ENCODE peak calls at places on chromosomes 13 and 19, in eight cellular contexts. Q is colonic mucosa; U is CD8-positive, alpha-beta T cell; Z is transverse colon; R is upper lobe of right lung; N is astrocyte; A is HFF-Myc; O is gastrocnemius medialis. D is an unnamed sample.

GRCh38 chr13:99224019-99224418 is 23.4 kb downstream of the UBAC2 start:
- DNase-seq in Q (no peak), U (no peak), Z (no peak), R (no peak), N (no peak), A (no peak), O (no peak), D (no peak)

GRCh38 chr19:1312732-1313694 is 27.3 kb downstream of the EFNA2 start:
- DNase-seq in Q (peak), U (no peak), Z (peak), R (no peak), N (peak), A (no peak), O (no peak), D (no peak)

GRCh38 chr19:33374406-33374703 is 846 bp downstream of the CEBPG start:
- DNase-seq in Q (no peak), U (no peak), Z (no peak), R (no peak), N (peak), A (no peak), O (no peak), D (no peak)

GRCh38 chr19:28171983-28172382 is 1041.0 kb downstream of the UQCRFS1 start:
- DNase-seq in Q (no peak), U (no peak), Z (no peak), R (no peak), N (no peak), A (no peak), O (no peak), D (no peak)

GRCh38 chr13:35702316-35702715 is 225.8 kb upstream of the MAB21L1 start:
- DNase-seq in Q (no peak), U (no peak), Z (no peak), R (no peak), N (no peak), A (no peak), O (no peak), D (no peak)

GRCh38 chr19:16325161-16325527 is 518 bp downstream of the KLF2 start:
- DNase-seq in Q (peak), U (peak), Z (peak), R (peak), N (no peak), A (no peak), O (no peak), D (no peak)

GRCh38 chr19:38488096-38488495 is 54.6 kb downstream of the RYR1 start:
- DNase-seq in Q (no peak), U (no peak), Z (no peak), R (no peak), N (no peak), A (no peak), O (no peak), D (no peak)

GRCh38 chr13:51632643-51633357 is 48.5 kb downstream of the WDFY2 start:
- DNase-seq in Q (no peak), U (no peak), Z (no peak), R (no peak), N (no peak), A (no peak), O (no peak), D (no peak)

GRCh38 chr19:23075031-23075733 is 41.6 kb upstream of the ZNF730 start:
- DNase-seq in Q (peak), U (no peak), Z (peak), R (peak), N (peak), A (peak), O (no peak), D (no peak)

GRCh38 chr19:4557971-4558941 is 1.2 kb downstream of the SEMA6B start:
- DNase-seq in Q (no peak), U (peak), Z (peak), R (peak), N (no peak), A (no peak), O (no peak), D (no peak)

GRCh38 chr13:51644649-51645048 is 60.4 kb downstream of the WDFY2 start:
- DNase-seq in Q (no peak), U (no peak), Z (no peak), R (no peak), N (peak), A (no peak), O (no peak), D (no peak)

GRCh38 chr13:71721117-71721516 is 145.9 kb downstream of the DACH1 start:
- DNase-seq in Q (no peak), U (no peak), Z (no peak), R (no peak), N (no peak), A (no peak), O (no peak), D (no peak)

GRCh38 chr19:10812902-10813404 is 23.1 kb downstream of the TMED1 start:
- DNase-seq in Q (no peak), U (no peak), Z (peak), R (no peak), N (peak), A (peak), O (peak), D (peak)

GRCh38 chr19:7224205-7224833 is 69.9 kb downstream of the INSR start:
- DNase-seq in Q (peak), U (no peak), Z (peak), R (no peak), N (peak), A (no peak), O (peak), D (no peak)

GRCh38 chr13:52096062-52096461 is 32.8 kb downstream of the NEK5 start:
- DNase-seq in Q (no peak), U (no peak), Z (no peak), R (no peak), N (no peak), A (no peak), O (no peak), D (no peak)

GRCh38 chr19:3942790-3943409 is 10.0 kb downstream of the NMRK2 start:
- DNase-seq in Q (no peak), U (no peak), Z (no peak), R (no peak), N (no peak), A (no peak), O (peak), D (no peak)

DNA sequence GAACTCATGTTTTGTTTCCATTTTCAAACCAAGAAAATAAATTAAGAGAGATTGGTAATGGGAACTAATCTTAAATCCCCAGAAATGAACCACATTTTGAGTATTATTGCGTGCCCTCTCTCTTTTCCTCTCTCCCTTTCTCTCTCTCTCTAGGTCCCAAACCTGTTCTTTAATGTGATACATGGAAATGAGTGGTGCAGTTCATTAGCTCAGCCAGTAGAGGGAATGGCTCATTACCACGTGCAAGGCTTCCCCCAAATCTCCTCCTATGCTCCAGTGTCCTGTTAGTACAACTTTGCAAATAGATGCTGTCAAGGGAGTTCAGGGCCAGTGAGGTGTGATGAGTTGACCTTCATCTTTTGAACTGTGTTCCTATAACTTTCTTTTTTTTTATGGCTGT is 178.4 kb downstream of the FGF9 start:
- DNase-seq in Q (no peak), U (no peak), Z (no peak), R (no peak), N (no peak), A (no peak), O (no peak), D (no peak)
- TF ChIP-seq CTCF in Q (peak), U (peak), Z (peak), R (peak), N (no peak), A (no peak), O (peak), D (peak)

GRCh38 chr13:113669231-113669870 is 2.3 kb downstream of the GRK1 start:
- DNase-seq in Q (no peak), U (no peak), Z (peak), R (peak), N (no peak), A (no peak), O (peak), D (peak)

GRCh38 chr13:113670541-113670940 is 3.5 kb downstream of the GRK1 start:
- DNase-seq in Q (no peak), U (no peak), Z (peak), R (peak), N (no peak), A (no peak), O (peak), D (peak)

GRCh38 chr13:113669871-113670341 is 2.9 kb downstream of the GRK1 start:
- DNase-seq in Q (no peak), U (no peak), Z (peak), R (peak), N (no peak), A (no peak), O (peak), D (peak)

GRCh38 chr13:113671066-113672001 is 4.3 kb downstream of the GRK1 start:
- DNase-seq in Q (no peak), U (no peak), Z (peak), R (peak), N (no peak), A (no peak), O (peak), D (peak)

DNA sequence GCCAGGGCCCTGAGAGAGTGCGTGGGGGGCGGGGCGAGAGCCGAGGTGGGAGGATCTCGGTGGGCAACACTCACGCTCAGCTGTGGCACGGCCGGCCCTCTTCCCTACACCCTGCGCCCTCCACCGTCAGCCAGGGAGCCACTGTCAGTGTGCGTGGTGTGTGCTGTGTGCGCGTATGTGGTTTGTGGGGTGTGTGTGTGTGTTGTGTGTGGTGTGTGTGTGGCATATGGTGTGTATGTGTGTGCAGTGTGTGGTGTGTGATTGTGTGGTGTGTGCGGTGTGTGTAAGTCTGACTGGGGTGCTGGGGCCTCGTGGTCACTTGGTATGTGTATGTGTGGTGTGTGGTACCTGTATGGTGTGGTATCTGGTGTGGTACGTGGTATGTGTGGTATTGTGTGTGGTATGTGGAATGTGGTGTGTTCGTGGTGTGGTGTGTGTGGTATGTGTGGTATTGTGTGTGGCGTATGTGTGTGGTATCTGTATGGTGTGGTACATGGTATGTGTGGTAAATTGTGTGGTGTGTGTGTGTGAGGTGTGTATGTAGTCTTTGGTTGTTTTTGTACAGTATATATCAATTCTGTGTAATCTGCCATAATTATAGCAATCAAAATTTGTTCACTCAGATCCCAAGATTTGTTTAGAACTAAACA is 5.1 kb downstream of the GRK1 start:
- DNase-seq in Q (no peak), U (no peak), Z (no peak), R (no peak), N (no peak), A (no peak), O (no peak), D (peak)
- TF ChIP-seq CTCF in Q (no peak), U (no peak), Z (no peak), R (no peak), N (no peak), A (no peak), O (no peak), D (no peak)

DNA sequence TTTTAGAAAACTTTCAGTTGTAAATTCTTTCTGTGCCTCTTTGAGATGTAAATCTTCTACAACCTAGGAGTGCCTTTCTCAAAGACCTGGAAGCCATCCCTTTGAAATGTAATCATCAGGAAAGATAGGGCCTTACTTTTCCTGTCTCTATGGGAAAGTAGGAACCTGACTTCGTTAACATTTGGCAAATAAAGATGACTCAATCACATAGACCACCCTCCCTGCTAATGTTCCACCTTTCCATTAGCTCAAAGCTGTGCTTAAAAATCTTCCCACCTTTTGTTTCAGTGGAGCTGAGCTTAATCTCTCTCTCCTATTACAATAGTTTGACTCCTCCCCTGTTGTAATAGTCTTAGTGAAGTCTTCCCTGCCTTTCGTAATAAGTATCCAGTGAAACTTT is 247.7 kb downstream of the OLFM4 start:
- DNase-seq in Q (no peak), U (no peak), Z (no peak), R (no peak), N (no peak), A (no peak), O (no peak), D (no peak)
- TF ChIP-seq CTCF in Q (no peak), U (no peak), Z (no peak), R (no peak), N (no peak), A (no peak), O (no peak), D (no peak)

DNA sequence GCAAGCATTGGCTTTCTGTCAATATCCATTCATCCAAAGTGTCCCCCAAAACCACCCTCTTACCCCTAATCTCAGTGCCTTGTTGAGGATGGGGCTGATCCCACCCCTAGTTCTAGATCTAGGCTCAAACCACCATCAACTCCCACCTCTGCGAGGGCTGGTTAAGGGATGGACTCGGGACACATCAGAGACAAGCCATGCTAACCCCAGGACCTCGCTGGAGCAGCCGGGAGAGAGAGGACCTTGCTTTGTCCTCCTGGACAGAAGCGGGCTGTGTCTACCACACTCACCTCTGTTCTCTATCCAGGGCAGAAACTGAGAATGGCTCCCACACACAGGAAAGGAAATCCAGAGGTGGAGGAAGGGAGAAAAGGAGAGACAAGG is 90.7 kb upstream of the UQCRFS1 start:
- DNase-seq in Q (no peak), U (no peak), Z (no peak), R (peak), N (no peak), A (no peak), O (no peak), D (no peak)
- TF ChIP-seq CTCF in Q (no peak), U (no peak), Z (no peak), R (no peak), N (no peak), A (no peak), O (no peak), D (no peak)

GRCh38 chr13:61107989-61108388 is 307.7 kb downstream of the PCDH20 start:
- DNase-seq in Q (no peak), U (no peak), Z (no peak), R (no peak), N (no peak), A (no peak), O (no peak), D (no peak)

GRCh38 chr13:61110804-61111203 is 304.8 kb downstream of the PCDH20 start:
- DNase-seq in Q (no peak), U (no peak), Z (no peak), R (no peak), N (no peak), A (no peak), O (no peak), D (no peak)

GRCh38 chr13:61109741-61110140 is 305.9 kb downstream of the PCDH20 start:
- DNase-seq in Q (no peak), U (no peak), Z (no peak), R (no peak), N (no peak), A (no peak), O (no peak), D (no peak)

GRCh38 chr13:61111529-61111928 is 304.1 kb downstream of the PCDH20 start:
- DNase-seq in Q (no peak), U (no peak), Z (no peak), R (no peak), N (no peak), A (no peak), O (no peak), D (no peak)

GRCh38 chr13:61113140-61113658 is 302.4 kb downstream of the PCDH20 start:
- DNase-seq in Q (no peak), U (no peak), Z (no peak), R (no peak), N (no peak), A (no peak), O (no peak), D (no peak)
- TF ChIP-seq CTCF in Q (no peak), U (no peak), Z (no peak), R (no peak), N (no peak), A (no peak), O (no peak), D (no peak)

DNA sequence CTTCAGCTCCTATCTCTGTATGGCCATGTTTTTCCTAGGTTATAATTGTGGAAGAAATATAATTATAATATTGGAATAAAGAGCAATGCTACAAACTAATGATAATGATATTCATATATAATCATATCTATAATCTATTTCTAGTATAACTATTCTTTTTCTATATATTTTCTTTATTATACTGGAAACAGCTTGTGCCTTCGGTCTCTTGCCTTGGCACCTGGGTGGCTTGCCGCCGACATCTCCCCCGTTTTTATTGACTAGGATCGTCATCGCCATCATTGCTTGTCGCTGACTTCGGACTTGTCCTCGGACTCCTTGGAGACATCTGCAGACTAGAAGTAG is 24.2 kb downstream of the ZNF763 start:
- DNase-seq in Q (no peak), U (no peak), Z (no peak), R (no peak), N (no peak), A (no peak), O (no peak), D (no peak)
- TF ChIP-seq CTCF in Q (no peak), U (no peak), Z (no peak), R (no peak), N (no peak), A (no peak), O (no peak), D (peak)

GRCh38 chr13:45721203-45721731 is 19.1 kb downstream of the CBY2 start:
- DNase-seq in Q (no peak), U (no peak), Z (no peak), R (no peak), N (no peak), A (no peak), O (no peak), D (no peak)

GRCh38 chr13:45715351-45715750 is 13.2 kb downstream of the CBY2 start:
- DNase-seq in Q (no peak), U (no peak), Z (no peak), R (no peak), N (no peak), A (no peak), O (no peak), D (no peak)

GRCh38 chr13:45717324-45717723 is 15.2 kb downstream of the CBY2 start:
- DNase-seq in Q (no peak), U (no peak), Z (no peak), R (no peak), N (no peak), A (no peak), O (no peak), D (no peak)

GRCh38 chr13:45718992-45719391 is 16.9 kb downstream of the CBY2 start:
- DNase-seq in Q (no peak), U (no peak), Z (no peak), R (no peak), N (peak), A (no peak), O (no peak), D (no peak)

DNA sequence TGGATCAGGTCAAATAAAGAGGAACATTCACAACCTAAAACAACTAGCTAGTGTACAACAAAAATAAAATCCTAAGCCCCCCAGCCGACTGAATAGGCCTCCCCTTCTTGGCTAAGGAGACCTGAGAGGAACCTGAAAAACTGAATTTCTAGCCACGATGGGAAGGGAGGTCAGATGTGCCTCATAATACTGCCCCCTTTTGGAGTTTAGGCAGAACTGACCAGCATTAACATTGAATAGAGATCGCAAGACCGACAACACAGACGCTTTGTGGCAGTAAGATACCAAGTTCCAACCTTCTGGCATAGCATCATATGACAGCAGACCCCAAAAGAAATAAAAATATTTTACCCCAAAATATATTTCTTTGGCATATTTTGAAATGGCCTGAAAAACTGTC is 15.9 kb downstream of the CBY2 start:
- DNase-seq in Q (no peak), U (no peak), Z (no peak), R (no peak), N (peak), A (no peak), O (no peak), D (no peak)
- TF ChIP-seq CTCF in Q (no peak), U (peak), Z (no peak), R (peak), N (peak), A (peak), O (no peak), D (peak)